ENCODE peak calls at places on chromosomes 6 and 20, in nine cellular contexts. One of them, this sample, is unnamed. For H3K9me3 and H3K4me1, the result is how much of the 10 kb centered on the place peaks cover.

GRCh38 chr20:36709126-36709525 is 36.8 kb downstream of the NDRG3 start:
- DNase-seq in heart right ventricle: no peak
- DNase-seq in A549: no peak
- DNase-seq in HCT116: no peak
- DNase-seq in upper lobe of right lung: no peak
- DNase-seq in effector memory CD4-positive, alpha-beta T cell: no peak
- DNase-seq in adipocyte: no peak
- DNase-seq in neural progenitor cell: no peak
- DNase-seq in fibroblast of lung: no peak
- DNase-seq in this sample: no peak

GRCh38 chr20:58002901-58003300 is 225.6 kb downstream of the ANKRD60 start:
- DNase-seq in heart right ventricle: no peak
- DNase-seq in adipocyte: no peak
- DNase-seq in A549: no peak
- DNase-seq in fibroblast of lung: no peak
- DNase-seq in HCT116: no peak
- DNase-seq in effector memory CD4-positive, alpha-beta T cell: no peak
- DNase-seq in neural progenitor cell: no peak
- DNase-seq in upper lobe of right lung: no peak
- DNase-seq in this sample: no peak

GRCh38 chr6:47034421-47034820 is 7.7 kb downstream of the ADGRF1 start:
- DNase-seq in fibroblast of lung: no peak
- DNase-seq in upper lobe of right lung: no peak
- DNase-seq in effector memory CD4-positive, alpha-beta T cell: no peak
- DNase-seq in A549: no peak
- DNase-seq in adipocyte: peak
- DNase-seq in neural progenitor cell: no peak
- DNase-seq in heart right ventricle: no peak
- DNase-seq in HCT116: no peak
- DNase-seq in this sample: no peak

GRCh38 chr6:150138638-150139037 is 4.2 kb upstream of the PPP1R14C start:
- DNase-seq in HCT116: no peak
- DNase-seq in neural progenitor cell: no peak
- DNase-seq in adipocyte: no peak
- DNase-seq in fibroblast of lung: no peak
- DNase-seq in A549: no peak
- DNase-seq in upper lobe of right lung: no peak
- DNase-seq in effector memory CD4-positive, alpha-beta T cell: no peak
- DNase-seq in heart right ventricle: no peak
- DNase-seq in this sample: no peak

GRCh38 chr6:54801669-54802068 is 44.9 kb upstream of the FAM83B start:
- DNase-seq in heart right ventricle: no peak
- DNase-seq in HCT116: peak
- DNase-seq in upper lobe of right lung: no peak
- DNase-seq in adipocyte: peak
- DNase-seq in A549: no peak
- DNase-seq in fibroblast of lung: peak
- DNase-seq in neural progenitor cell: no peak
- DNase-seq in effector memory CD4-positive, alpha-beta T cell: no peak
- DNase-seq in this sample: no peak

GRCh38 chr6:109292983-109293586 is 89.2 kb downstream of the CD164 start:
- DNase-seq in heart right ventricle: no peak
- DNase-seq in adipocyte: no peak
- DNase-seq in upper lobe of right lung: no peak
- DNase-seq in A549: no peak
- DNase-seq in HCT116: no peak
- DNase-seq in effector memory CD4-positive, alpha-beta T cell: no peak
- DNase-seq in fibroblast of lung: no peak
- DNase-seq in neural progenitor cell: no peak
- DNase-seq in this sample: no peak

GRCh38 chr6:44514576-44515193 is 127.2 kb downstream of the CDC5L start:
- DNase-seq in upper lobe of right lung: peak
- DNase-seq in A549: no peak
- DNase-seq in effector memory CD4-positive, alpha-beta T cell: no peak
- DNase-seq in fibroblast of lung: no peak
- DNase-seq in neural progenitor cell: no peak
- DNase-seq in HCT116: no peak
- DNase-seq in heart right ventricle: no peak
- DNase-seq in adipocyte: no peak
- DNase-seq in this sample: no peak

GRCh38 chr6:38027685-38028373 is 208.3 kb downstream of the ZFAND3 start:
- DNase-seq in effector memory CD4-positive, alpha-beta T cell: no peak
- DNase-seq in neural progenitor cell: peak
- DNase-seq in A549: no peak
- DNase-seq in upper lobe of right lung: no peak
- DNase-seq in HCT116: no peak
- DNase-seq in fibroblast of lung: no peak
- DNase-seq in adipocyte: peak
- DNase-seq in heart right ventricle: no peak
- DNase-seq in this sample: no peak

GRCh38 chr20:50221501-50222323 is 31.1 kb downstream of the CEBPB start:
- DNase-seq in A549: no peak
- DNase-seq in upper lobe of right lung: no peak
- DNase-seq in HCT116: no peak
- DNase-seq in effector memory CD4-positive, alpha-beta T cell: no peak
- DNase-seq in neural progenitor cell: no peak
- DNase-seq in fibroblast of lung: peak
- DNase-seq in adipocyte: no peak
- DNase-seq in heart right ventricle: no peak
- DNase-seq in this sample: no peak

GRCh38 chr6:113651120-113651519 is 206.0 kb upstream of the MARCKS start:
- DNase-seq in neural progenitor cell: no peak
- DNase-seq in heart right ventricle: peak
- DNase-seq in fibroblast of lung: peak
- DNase-seq in effector memory CD4-positive, alpha-beta T cell: no peak
- DNase-seq in A549: no peak
- DNase-seq in adipocyte: no peak
- DNase-seq in HCT116: no peak
- DNase-seq in upper lobe of right lung: no peak
- DNase-seq in this sample: no peak

GRCh38 chr6:43495409-43495941 is 14.7 kb downstream of the LRRC73 start:
- DNase-seq in heart right ventricle: no peak
- DNase-seq in HCT116: no peak
- DNase-seq in effector memory CD4-positive, alpha-beta T cell: no peak
- DNase-seq in A549: no peak
- DNase-seq in fibroblast of lung: no peak
- DNase-seq in adipocyte: no peak
- DNase-seq in upper lobe of right lung: no peak
- DNase-seq in neural progenitor cell: no peak
- DNase-seq in this sample: no peak

GRCh38 chr6:5389086-5389745 is 127.9 kb downstream of the FARS2 start:
- DNase-seq in upper lobe of right lung: no peak
- DNase-seq in fibroblast of lung: no peak
- DNase-seq in adipocyte: peak
- DNase-seq in effector memory CD4-positive, alpha-beta T cell: no peak
- DNase-seq in heart right ventricle: no peak
- DNase-seq in A549: no peak
- DNase-seq in HCT116: no peak
- DNase-seq in neural progenitor cell: no peak
- DNase-seq in this sample: no peak

GRCh38 chr20:59013031-59013951 is 5.9 kb upstream of the TUBB1 start:
- DNase-seq in adipocyte: no peak
- DNase-seq in fibroblast of lung: no peak
- DNase-seq in A549: no peak
- DNase-seq in effector memory CD4-positive, alpha-beta T cell: no peak
- DNase-seq in heart right ventricle: no peak
- DNase-seq in neural progenitor cell: no peak
- DNase-seq in HCT116: no peak
- DNase-seq in upper lobe of right lung: no peak
- DNase-seq in this sample: no peak

GRCh38 chr6:122416825-122417224 is 17.4 kb downstream of the HSF2 start:
- DNase-seq in adipocyte: no peak
- DNase-seq in HCT116: no peak
- DNase-seq in effector memory CD4-positive, alpha-beta T cell: no peak
- DNase-seq in upper lobe of right lung: no peak
- DNase-seq in fibroblast of lung: no peak
- DNase-seq in heart right ventricle: no peak
- DNase-seq in A549: no peak
- DNase-seq in neural progenitor cell: no peak
- DNase-seq in this sample: no peak

GRCh38 chr20:44696315-44696714 is 18.9 kb upstream of the CCN5 start:
- DNase-seq in effector memory CD4-positive, alpha-beta T cell: no peak
- DNase-seq in upper lobe of right lung: no peak
- DNase-seq in fibroblast of lung: no peak
- DNase-seq in HCT116: no peak
- DNase-seq in adipocyte: no peak
- DNase-seq in heart right ventricle: no peak
- DNase-seq in A549: no peak
- DNase-seq in neural progenitor cell: no peak
- DNase-seq in this sample: no peak

GRCh38 chr6:118469468-118469867 is 78.6 kb upstream of the PLN start:
- DNase-seq in HCT116: no peak
- DNase-seq in heart right ventricle: no peak
- DNase-seq in adipocyte: no peak
- DNase-seq in fibroblast of lung: peak
- DNase-seq in upper lobe of right lung: no peak
- DNase-seq in A549: no peak
- DNase-seq in neural progenitor cell: no peak
- DNase-seq in effector memory CD4-positive, alpha-beta T cell: no peak
- DNase-seq in this sample: no peak

GRCh38 chr6:134031696-134032255 is 20.6 kb downstream of the SLC2A12 start:
- DNase-seq in HCT116: no peak
- DNase-seq in fibroblast of lung: peak
- DNase-seq in A549: no peak
- DNase-seq in upper lobe of right lung: no peak
- DNase-seq in neural progenitor cell: no peak
- DNase-seq in adipocyte: peak
- DNase-seq in heart right ventricle: no peak
- DNase-seq in effector memory CD4-positive, alpha-beta T cell: no peak
- DNase-seq in this sample: no peak

GRCh38 chr20:14992961-14993360 is 655.5 kb upstream of the FLRT3 start:
- DNase-seq in heart right ventricle: no peak
- DNase-seq in upper lobe of right lung: no peak
- DNase-seq in HCT116: no peak
- DNase-seq in effector memory CD4-positive, alpha-beta T cell: no peak
- DNase-seq in adipocyte: peak
- DNase-seq in neural progenitor cell: no peak
- DNase-seq in fibroblast of lung: no peak
- DNase-seq in A549: no peak
- DNase-seq in this sample: no peak

GRCh38 chr6:41942045-41942851 is 640 bp upstream of the CCND3 start:
- DNase-seq in HCT116: no peak
- DNase-seq in effector memory CD4-positive, alpha-beta T cell: no peak
- DNase-seq in adipocyte: peak
- DNase-seq in heart right ventricle: no peak
- DNase-seq in fibroblast of lung: peak
- DNase-seq in neural progenitor cell: no peak
- DNase-seq in upper lobe of right lung: no peak
- DNase-seq in A549: no peak
- DNase-seq in this sample: peak

GRCh38 chr6:105835373-105835772 is 250.8 kb upstream of the PRDM1 start:
- DNase-seq in heart right ventricle: no peak
- DNase-seq in HCT116: peak
- DNase-seq in effector memory CD4-positive, alpha-beta T cell: no peak
- DNase-seq in fibroblast of lung: peak
- DNase-seq in A549: no peak
- DNase-seq in neural progenitor cell: peak
- DNase-seq in upper lobe of right lung: no peak
- DNase-seq in adipocyte: no peak
- DNase-seq in this sample: peak

GRCh38 chr20:2820084-2820895 is 4.1 kb downstream of the TMEM239 start:
- DNase-seq in HCT116: no peak
- DNase-seq in adipocyte: peak
- DNase-seq in upper lobe of right lung: peak
- DNase-seq in fibroblast of lung: peak
- DNase-seq in effector memory CD4-positive, alpha-beta T cell: no peak
- DNase-seq in A549: no peak
- DNase-seq in heart right ventricle: peak
- DNase-seq in neural progenitor cell: peak
- DNase-seq in this sample: no peak

GRCh38 chr6:157763129-157763893 is 59.7 kb upstream of the SNX9 start:
- DNase-seq in A549: peak
- DNase-seq in HCT116: peak
- DNase-seq in adipocyte: peak
- DNase-seq in effector memory CD4-positive, alpha-beta T cell: peak
- DNase-seq in upper lobe of right lung: peak
- DNase-seq in neural progenitor cell: no peak
- DNase-seq in fibroblast of lung: peak
- DNase-seq in heart right ventricle: peak
- DNase-seq in this sample: no peak

GRCh38 chr20:33672426-33673114 is 1.7 kb downstream of the NECAB3 start:
- DNase-seq in heart right ventricle: no peak
- DNase-seq in HCT116: no peak
- DNase-seq in A549: no peak
- DNase-seq in neural progenitor cell: no peak
- DNase-seq in upper lobe of right lung: no peak
- DNase-seq in adipocyte: no peak
- DNase-seq in fibroblast of lung: no peak
- DNase-seq in effector memory CD4-positive, alpha-beta T cell: no peak
- DNase-seq in this sample: peak

GRCh38 chr6:139722540-139722939 is 348.1 kb upstream of the CITED2 start:
- DNase-seq in heart right ventricle: no peak
- DNase-seq in upper lobe of right lung: no peak
- DNase-seq in fibroblast of lung: peak
- DNase-seq in HCT116: no peak
- DNase-seq in neural progenitor cell: no peak
- DNase-seq in adipocyte: no peak
- DNase-seq in A549: no peak
- DNase-seq in effector memory CD4-positive, alpha-beta T cell: no peak
- DNase-seq in this sample: no peak
- H3K4me3 ChIP-seq in heart right ventricle: no peak
- H3K4me3 ChIP-seq in upper lobe of right lung: no peak
- H3K4me3 ChIP-seq in fibroblast of lung: no peak
- H3K4me3 ChIP-seq in HCT116: no peak
- H3K4me3 ChIP-seq in neural progenitor cell: no peak
- H3K4me3 ChIP-seq in adipocyte: no peak
- H3K4me3 ChIP-seq in A549: no peak
- H3K4me3 ChIP-seq in effector memory CD4-positive, alpha-beta T cell: no peak
- H3K4me3 ChIP-seq in this sample: no peak

GRCh38 chr6:19204445-19204844 is 632.7 kb upstream of the ID4 start:
- DNase-seq in adipocyte: no peak
- DNase-seq in upper lobe of right lung: no peak
- DNase-seq in heart right ventricle: no peak
- DNase-seq in fibroblast of lung: peak
- DNase-seq in A549: no peak
- DNase-seq in effector memory CD4-positive, alpha-beta T cell: no peak
- DNase-seq in HCT116: no peak
- DNase-seq in neural progenitor cell: no peak
- DNase-seq in this sample: no peak
- H3K9me3 ChIP-seq in adipocyte: under half
- H3K9me3 ChIP-seq in upper lobe of right lung: under half
- H3K9me3 ChIP-seq in heart right ventricle: under half
- H3K9me3 ChIP-seq in fibroblast of lung: under half
- H3K9me3 ChIP-seq in A549: under half
- H3K9me3 ChIP-seq in effector memory CD4-positive, alpha-beta T cell: under half
- H3K9me3 ChIP-seq in HCT116: under half
- H3K9me3 ChIP-seq in neural progenitor cell: under half
- H3K9me3 ChIP-seq in this sample: under half

GRCh38 chr6:72639920-72640621 is 18.2 kb downstream of the KCNQ5 start:
- DNase-seq in HCT116: no peak
- DNase-seq in heart right ventricle: no peak
- DNase-seq in adipocyte: no peak
- DNase-seq in upper lobe of right lung: no peak
- DNase-seq in effector memory CD4-positive, alpha-beta T cell: no peak
- DNase-seq in neural progenitor cell: no peak
- DNase-seq in A549: no peak
- DNase-seq in fibroblast of lung: no peak
- DNase-seq in this sample: no peak
- H3K4me1 ChIP-seq in HCT116: under half
- H3K4me1 ChIP-seq in heart right ventricle: under half
- H3K4me1 ChIP-seq in adipocyte: under half
- H3K4me1 ChIP-seq in upper lobe of right lung: under half
- H3K4me1 ChIP-seq in effector memory CD4-positive, alpha-beta T cell: under half
- H3K4me1 ChIP-seq in neural progenitor cell: under half
- H3K4me1 ChIP-seq in A549: under half
- H3K4me1 ChIP-seq in fibroblast of lung: under half
- H3K4me1 ChIP-seq in this sample: under half

GRCh38 chr6:148509789-148510581 is 167.3 kb downstream of the SASH1 start:
- DNase-seq in HCT116: no peak
- DNase-seq in adipocyte: peak
- DNase-seq in fibroblast of lung: peak
- DNase-seq in heart right ventricle: peak
- DNase-seq in effector memory CD4-positive, alpha-beta T cell: no peak
- DNase-seq in neural progenitor cell: no peak
- DNase-seq in upper lobe of right lung: no peak
- DNase-seq in A549: no peak
- DNase-seq in this sample: peak
- H3K4me3 ChIP-seq in HCT116: no peak
- H3K4me3 ChIP-seq in adipocyte: peak
- H3K4me3 ChIP-seq in fibroblast of lung: peak
- H3K4me3 ChIP-seq in heart right ventricle: peak
- H3K4me3 ChIP-seq in effector memory CD4-positive, alpha-beta T cell: no peak
- H3K4me3 ChIP-seq in neural progenitor cell: peak
- H3K4me3 ChIP-seq in upper lobe of right lung: peak
- H3K4me3 ChIP-seq in A549: no peak
- H3K4me3 ChIP-seq in this sample: no peak